ENCODE peak calls at places on chromosomes 7 and 10, in six cellular contexts. L is HCT116, M is WERI-Rb-1, T is AG09319, G is brain microvascular endothelial cell, E is IMR-90. X is an unnamed sample.

GRCh38 chr7:132464740-132465139 is 111.5 kb downstream of the PLXNA4 start:
- DNase-seq in L (no peak), M (no peak), T (no peak), E (no peak), G (no peak), X (no peak)

GRCh38 chr7:104934665-104935064 is 79.3 kb upstream of the KMT2E start:
- DNase-seq in M (no peak), G (no peak), L (no peak), E (no peak), T (no peak), X (no peak)

GRCh38 chr10:97724341-97724941 is 10.9 kb downstream of the MARVELD1 start:
- DNase-seq in L (no peak), E (peak), T (no peak), M (no peak), G (no peak), X (no peak)

GRCh38 chr10:95860486-95861040 is 47.2 kb upstream of the CC2D2B start:
- DNase-seq in M (no peak), L (no peak), T (no peak), E (peak), G (no peak), X (no peak)

GRCh38 chr10:23517155-23517554 is 78.3 kb downstream of the OTUD1 start:
- DNase-seq in G (no peak), E (no peak), L (no peak), M (no peak), T (no peak), X (no peak)

GRCh38 chr7:78905449-78905848 is 548.0 kb downstream of the MAGI2 start:
- DNase-seq in L (no peak), T (no peak), M (no peak), G (no peak), E (no peak), X (no peak)

GRCh38 chr7:76310102-76310957 is 7.9 kb downstream of the HSPB1 start:
- DNase-seq in M (no peak), L (no peak), T (no peak), E (no peak), G (no peak), X (no peak)

GRCh38 chr10:27568196-27569175 is 64.4 kb downstream of the RAB18 start:
- DNase-seq in G (no peak), E (no peak), L (no peak), T (no peak), M (no peak), X (no peak)

GRCh38 chr10:69901623-69902505 is 100.2 kb downstream of the COL13A1 start:
- DNase-seq in M (peak), E (peak), T (peak), L (peak), G (peak), X (peak)

GRCh38 chr7:46454796-46455195 is 533.7 kb upstream of the IGFBP3 start:
- DNase-seq in T (no peak), E (peak), L (no peak), M (no peak), G (no peak), X (no peak)

DNA sequence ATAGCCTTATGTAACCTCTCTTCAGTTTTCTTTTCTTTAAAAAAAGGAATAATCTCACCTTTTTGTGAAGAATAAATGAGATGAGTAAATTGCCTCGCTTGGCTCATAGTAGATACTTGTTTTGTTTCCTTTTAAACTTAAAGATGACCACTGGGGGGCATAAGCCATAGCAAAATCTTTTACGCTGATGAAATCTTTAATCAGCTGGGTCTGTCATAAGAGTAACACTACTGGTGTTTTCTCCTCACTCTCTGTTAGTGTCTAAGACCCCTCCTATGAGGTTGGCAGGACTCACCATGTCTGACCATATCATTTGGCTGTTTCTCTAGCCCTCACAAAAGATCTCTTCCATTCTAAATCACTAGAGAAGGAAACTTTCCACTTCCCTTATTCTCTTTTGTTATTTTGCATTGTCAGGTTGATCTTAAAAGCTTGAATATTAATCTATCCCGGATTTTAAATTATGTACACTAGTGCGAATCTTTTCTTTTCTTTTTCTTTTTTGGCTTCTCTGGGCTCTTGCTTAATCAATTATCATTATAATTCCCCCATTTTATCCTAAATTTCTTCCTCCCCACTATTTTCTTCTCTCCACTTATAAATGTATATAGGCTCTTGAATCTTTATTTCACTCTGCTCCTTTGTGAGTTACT is 12.5 kb downstream of the STAG3 start:
- DNase-seq in T (no peak), L (peak), E (peak), M (no peak), G (peak), X (no peak)
- TF ChIP-seq CTCF in T (peak), L (peak), E (peak), M (peak), G (peak), X (peak)

DNA sequence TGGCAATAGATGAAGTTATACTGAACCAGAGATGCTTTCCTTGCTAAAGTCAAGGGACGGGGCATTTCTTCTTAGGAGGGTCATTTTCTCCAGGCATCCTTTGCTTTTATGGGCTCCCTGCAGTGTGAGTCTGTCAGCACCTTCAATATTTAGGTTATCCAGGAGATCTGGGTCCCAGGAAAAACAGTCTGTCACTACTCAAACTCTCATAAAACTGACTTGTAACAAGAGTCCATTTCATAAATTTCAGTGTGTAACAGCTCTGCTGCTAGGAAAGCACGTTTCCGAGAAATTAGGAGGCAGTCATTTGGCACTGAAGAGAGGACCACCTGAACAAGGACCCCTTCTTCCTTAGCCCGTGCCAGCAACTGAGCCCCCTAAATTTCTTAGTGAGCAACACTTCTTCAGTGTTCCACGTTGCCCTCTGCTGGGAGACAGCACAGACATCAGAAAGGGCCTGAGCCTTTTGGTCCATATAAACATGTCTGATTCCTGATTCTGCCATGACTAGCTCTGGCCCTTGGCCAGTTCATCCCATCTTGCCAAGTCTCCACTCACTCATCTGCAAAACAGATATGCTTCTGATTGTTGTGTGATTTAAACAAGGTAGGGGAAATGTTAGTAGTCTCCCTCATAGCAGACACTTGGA is 7.2 kb downstream of the GCC1 start:
- DNase-seq in L (no peak), G (peak), E (peak), T (no peak), M (peak), X (no peak)
- TF ChIP-seq CTCF in L (peak), G (peak), E (peak), T (peak), M (peak), X (peak)

GRCh38 chr10:128116851-128117615 is 9.2 kb downstream of the MKI67 start:
- DNase-seq in G (no peak), L (no peak), M (no peak), T (no peak), E (no peak), X (no peak)
- TF ChIP-seq CTCF in G (peak), L (no peak), M (peak), T (no peak), E (no peak), X (peak)

GRCh38 chr7:74518654-74519053 is 64.9 kb downstream of the GTF2IRD1 start:
- DNase-seq in T (no peak), G (no peak), L (no peak), E (no peak), M (no peak), X (no peak)
- TF ChIP-seq CTCF in T (no peak), G (no peak), L (no peak), E (no peak), M (no peak), X (no peak)

GRCh38 chr10:50272531-50272930 is 21.2 kb upstream of the ASAH2 start:
- DNase-seq in E (no peak), T (no peak), G (no peak), L (no peak), M (no peak), X (no peak)

GRCh38 chr10:50275650-50276235 is 24.4 kb upstream of the ASAH2 start:
- DNase-seq in E (peak), L (no peak), T (no peak), M (peak), G (peak), X (peak)

DNA sequence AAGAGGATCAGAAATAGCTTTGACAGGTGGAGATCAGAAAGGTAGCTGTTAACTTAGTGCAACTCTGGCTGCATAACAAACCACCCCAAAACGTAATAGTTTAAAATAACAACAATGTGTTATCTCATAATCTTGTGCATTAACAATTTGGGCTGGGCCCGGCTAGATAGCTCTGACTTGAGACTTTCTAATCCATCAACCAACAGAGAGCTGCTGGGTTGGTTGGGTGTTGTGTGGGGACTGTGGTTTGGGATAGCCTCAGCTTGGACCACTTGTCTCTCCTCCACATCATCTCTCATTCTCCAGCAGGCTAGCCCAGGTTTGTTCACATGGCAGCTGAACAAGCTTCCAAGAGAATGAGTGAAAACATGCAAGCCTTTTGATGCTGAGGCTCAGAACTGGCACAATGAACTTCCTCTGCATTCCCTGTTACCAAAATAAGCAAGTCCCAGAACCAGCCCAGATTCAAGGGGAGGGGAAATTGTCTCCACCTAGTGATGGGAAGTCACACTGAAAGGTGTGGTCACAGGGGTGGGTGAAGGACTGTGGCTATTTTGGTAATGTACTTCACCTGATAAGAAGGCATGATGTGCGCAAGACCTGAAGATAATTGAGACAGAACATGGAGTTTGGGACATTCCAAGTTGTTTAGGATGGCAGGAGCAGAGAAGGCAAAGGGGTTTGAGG is 20.4 kb upstream of the ASAH2 start:
- DNase-seq in L (no peak), E (no peak), G (no peak), M (no peak), T (no peak), X (no peak)
- TF ChIP-seq CTCF in L (no peak), E (no peak), G (no peak), M (no peak), T (no peak), X (no peak)

GRCh38 chr7:31051598-31052503 is at the start of gene ADCYAP1R1:
- DNase-seq in L (no peak), M (peak), E (no peak), T (no peak), G (no peak), X (peak)
- TF ChIP-seq CTCF in L (no peak), M (peak), E (no peak), T (no peak), G (no peak), X (peak)